ENCODE peak calls at places on chromosomes 6 and 20, in four cellular contexts. G is H1, K is GM12878, D is HepG2. R is an unnamed sample.

GRCh38 chr6:56984374-56984773 is 29.5 kb downstream of the BEND6 start:
- DNase-seq in G (no peak), K (no peak), D (no peak), R (no peak)

GRCh38 chr6:835476-836160 is 142.7 kb upstream of the EXOC2 start:
- DNase-seq in G (no peak), K (no peak), D (no peak), R (no peak)

GRCh38 chr6:13725052-13725451 is 13.4 kb upstream of the RANBP9 start:
- DNase-seq in G (no peak), K (no peak), D (no peak), R (no peak)

GRCh38 chr6:169185692-169186485 is 67.8 kb downstream of the THBS2 start:
- DNase-seq in G (no peak), K (no peak), D (no peak), R (no peak)

GRCh38 chr20:23147964-23148720 is 62.0 kb upstream of the CD93 start:
- DNase-seq in G (no peak), K (peak; percentile 74), D (peak; percentile 90), R (peak; percentile 92)

GRCh38 chr6:113169484-113169883 is 687.7 kb upstream of the MARCKS start:
- DNase-seq in G (no peak), K (no peak), D (no peak), R (no peak)

GRCh38 chr20:59820204-59821041 is 113.0 kb downstream of the SYCP2 start:
- DNase-seq in G (no peak), K (no peak), D (no peak), R (no peak)

GRCh38 chr6:13461805-13462204 is 25.6 kb downstream of the GFOD1 start:
- DNase-seq in G (no peak), K (no peak), D (no peak), R (no peak)

GRCh38 chr20:475463-476357 is 13.4 kb upstream of the TBC1D20 start:
- DNase-seq in G (no peak), K (no peak), D (no peak), R (no peak)

GRCh38 chr20:36775196-36775595 is 1.6 kb upstream of the DSN1 start:
- DNase-seq in G (no peak), K (no peak), D (no peak), R (no peak)

GRCh38 chr6:127182501-127182900 is 64.0 kb downstream of the RSPO3 start:
- DNase-seq in G (no peak), K (no peak), D (no peak), R (no peak)

GRCh38 chr6:52063584-52064400 is 23.6 kb downstream of the PKHD1 start:
- DNase-seq in G (peak; percentile 15), K (peak; percentile 42), D (peak; percentile 61), R (peak; percentile 25)

GRCh38 chr20:32945710-32946221 is 58.5 kb downstream of the SUN5 start:
- DNase-seq in G (no peak), K (no peak), D (peak; percentile 55), R (no peak)

GRCh38 chr6:53433617-53434285 is 85.0 kb upstream of the ELOVL5 start:
- DNase-seq in G (no peak), K (no peak), D (peak; percentile 52), R (no peak)

GRCh38 chr6:13194852-13195251 is 133.5 kb downstream of the TBC1D7 start:
- DNase-seq in G (peak; percentile 29), K (no peak), D (peak; percentile 64), R (peak; percentile 59)

GRCh38 chr20:34628026-34628425 is 48.9 kb downstream of the PIGU start:
- DNase-seq in G (no peak), K (no peak), D (no peak), R (no peak)

GRCh38 chr6:129671442-129672344 is 38.3 kb downstream of the ARHGAP18 start:
- DNase-seq in G (no peak), K (peak; percentile 89), D (peak; percentile 56), R (peak; percentile 66)

GRCh38 chr20:9534025-9534424 is 19.6 kb downstream of the LAMP5 start:
- DNase-seq in G (no peak), K (no peak), D (no peak), R (no peak)

GRCh38 chr6:20291764-20292227 is 79.5 kb upstream of the MBOAT1 start:
- DNase-seq in G (peak; percentile 39), K (peak; percentile 52), D (peak; percentile 75), R (peak; percentile 81)

GRCh38 chr20:57759724-57760123 is 49.9 kb upstream of the PMEPA1 start:
- DNase-seq in G (no peak), K (no peak), D (no peak), R (no peak)

GRCh38 chr6:70310063-70310694 is 7.3 kb upstream of the COL9A1 start:
- DNase-seq in G (no peak), K (no peak), D (peak; percentile 33), R (peak; percentile 66)

GRCh38 chr6:16108996-16109658 is 19.8 kb upstream of the MYLIP start:
- DNase-seq in G (no peak), K (no peak), D (no peak), R (peak; percentile 65)

GRCh38 chr6:11596640-11597237 is 59.2 kb downstream of the TMEM170B start:
- DNase-seq in G (no peak), K (no peak), D (no peak), R (no peak)

GRCh38 chr6:11592289-11592906 is 54.8 kb downstream of the TMEM170B start:
- DNase-seq in G (no peak), K (no peak), D (no peak), R (no peak)

GRCh38 chr6:11595903-11596302 is 58.4 kb downstream of the TMEM170B start:
- DNase-seq in G (no peak), K (no peak), D (no peak), R (no peak)

GRCh38 chr6:11589261-11589660 is 51.7 kb downstream of the TMEM170B start:
- DNase-seq in G (no peak), K (no peak), D (no peak), R (no peak)

GRCh38 chr6:11593096-11593495 is 55.5 kb downstream of the TMEM170B start:
- DNase-seq in G (no peak), K (no peak), D (no peak), R (no peak)
- TF ChIP-seq CBX5 in G (no peak), K (no peak), D (no peak), R (no peak)

DNA sequence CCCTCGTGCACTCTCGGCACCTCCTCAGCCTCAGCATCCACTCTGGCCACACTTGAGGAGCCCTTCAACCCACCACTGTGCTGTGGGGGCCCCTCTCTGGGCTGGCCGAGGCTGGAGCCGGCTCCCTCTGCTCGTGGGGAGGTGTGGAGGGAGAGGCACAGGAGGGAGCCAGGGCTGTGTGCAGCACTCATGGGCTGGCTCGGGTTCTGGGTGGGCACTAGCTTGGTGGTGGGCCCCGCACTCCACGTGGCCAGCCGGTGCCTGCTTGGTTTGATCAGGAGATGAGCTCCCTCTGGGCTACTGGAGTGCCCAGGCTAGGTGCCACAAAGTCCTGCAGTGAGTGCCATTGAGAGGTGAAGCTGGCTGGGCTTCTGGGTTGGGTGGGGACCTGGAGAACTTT is 949.4 kb upstream of the GJE1 start:
- DNase-seq in G (no peak), K (no peak), D (no peak), R (no peak)
- TF ChIP-seq CBX5 in G (no peak), K (no peak), D (no peak), R (no peak)

GRCh38 chr20:46132705-46133120 is 14.6 kb downstream of the CD40 start:
- DNase-seq in G (no peak), K (no peak), D (peak; percentile 53), R (peak; percentile 76)
- TF ChIP-seq CBX5 in G (no peak), K (no peak), D (peak; percentile 49), R (no peak)

GRCh38 chr20:47373206-47373722 is 16.8 kb upstream of the ZMYND8 start:
- DNase-seq in G (no peak), K (no peak), D (no peak), R (no peak)
- TF ChIP-seq CBX5 in G (no peak), K (no peak), D (no peak), R (no peak)

DNA sequence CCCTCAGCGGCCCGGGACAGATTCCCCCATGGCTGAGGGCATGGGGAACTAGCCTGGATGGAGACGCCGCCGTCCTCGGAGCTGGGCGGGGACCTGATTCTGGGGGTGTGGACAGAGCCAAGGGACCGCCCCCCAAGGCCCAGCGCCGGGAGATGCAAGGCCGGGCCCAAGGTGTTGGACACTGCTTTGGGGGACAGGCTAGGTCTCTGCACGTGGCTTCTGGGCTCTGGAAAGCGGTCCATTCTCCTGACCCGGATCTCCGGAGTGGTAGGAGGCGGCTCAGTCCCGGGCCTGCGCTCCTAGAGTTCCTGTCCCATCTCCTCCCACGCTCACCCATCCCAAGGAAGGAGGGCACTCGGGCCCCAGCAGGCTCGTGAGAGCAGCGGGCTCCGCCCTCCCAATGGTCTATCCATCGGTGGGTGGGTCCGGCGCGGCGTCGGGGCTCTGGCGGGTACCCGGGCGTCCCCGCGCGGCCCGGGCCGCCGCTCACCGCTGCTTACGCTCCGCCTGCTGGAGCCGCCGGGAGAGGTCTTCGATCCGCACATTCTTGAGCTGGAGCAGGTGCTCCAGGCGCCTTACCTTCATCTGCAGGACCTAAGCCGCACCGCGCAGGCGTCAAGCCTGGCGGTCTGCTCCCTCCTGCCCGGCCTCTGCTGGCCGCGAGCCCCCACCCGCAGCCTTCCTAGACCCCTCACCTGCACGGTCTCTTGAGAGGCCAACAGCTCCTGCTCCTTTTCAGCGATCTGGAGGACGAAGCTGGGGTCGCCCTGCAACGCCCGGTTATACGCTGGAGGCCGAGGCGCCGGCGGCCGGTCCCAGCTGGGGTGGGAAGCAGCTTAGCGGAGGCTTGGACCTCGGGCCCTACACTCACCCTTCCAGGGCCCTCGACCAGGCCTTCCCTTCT is 3.3 kb downstream of the SPEF1 start:
- DNase-seq in G (no peak), K (no peak), D (no peak), R (no peak)
- TF ChIP-seq CBX5 in G (no peak), K (no peak), D (peak; percentile 15), R (no peak)

DNA sequence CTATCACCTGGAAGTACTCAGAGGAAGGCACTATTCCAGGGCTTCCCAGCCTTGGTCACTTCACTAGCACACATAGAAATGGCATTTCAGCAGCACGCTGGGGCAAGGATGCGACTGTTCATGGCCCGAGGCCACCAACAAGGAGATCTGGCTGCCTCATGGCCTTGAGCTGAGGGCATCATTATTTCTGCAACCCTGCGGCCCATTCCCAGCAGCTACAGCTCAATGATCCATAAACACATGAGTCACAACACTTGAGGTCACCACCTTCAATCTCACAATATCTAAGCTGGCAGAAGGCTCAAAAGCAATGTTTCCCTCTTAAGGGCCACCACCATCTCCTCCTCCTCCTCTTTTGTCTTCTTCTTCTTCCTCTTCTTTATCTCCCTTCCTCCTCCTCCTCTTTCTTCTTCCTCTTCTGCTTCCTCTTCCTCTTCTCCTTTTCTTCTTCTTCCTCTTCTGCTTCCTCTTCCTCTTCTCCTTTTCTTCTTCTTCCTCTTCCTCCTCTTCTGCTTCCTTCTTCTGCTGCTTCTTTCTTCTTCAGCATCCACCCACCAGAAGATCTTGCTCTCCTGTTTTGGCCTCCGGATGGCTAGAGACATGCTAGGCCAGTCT is 382.9 kb upstream of the CNR1 start:
- DNase-seq in G (no peak), K (no peak), D (no peak), R (no peak)
- TF ChIP-seq CBX5 in G (no peak), K (no peak), D (no peak), R (no peak)

GRCh38 chr6:158771399-158772158 is 47.6 kb downstream of the EZR start:
- DNase-seq in G (no peak), K (no peak), D (no peak), R (no peak)

GRCh38 chr6:158772851-158773371 is 46.3 kb downstream of the EZR start:
- DNase-seq in G (no peak), K (no peak), D (no peak), R (no peak)

GRCh38 chr6:158770948-158771347 is 48.2 kb downstream of the EZR start:
- DNase-seq in G (no peak), K (no peak), D (no peak), R (no peak)

GRCh38 chr6:158770533-158770932 is 48.6 kb downstream of the EZR start:
- DNase-seq in G (no peak), K (no peak), D (no peak), R (no peak)

GRCh38 chr6:158772172-158772571 is 47.0 kb downstream of the EZR start:
- DNase-seq in G (no peak), K (no peak), D (no peak), R (no peak)
- TF ChIP-seq CBX5 in G (no peak), K (no peak), D (no peak), R (no peak)

R was measured in K562.